ENCODE peak calls at places on chromosomes 6 and 20, in seven cellular contexts. D is CD8-positive, alpha-beta T cell; W is colonic mucosa; Z is thyroid gland; M is adrenal gland; A is kidney; H is A549. J is an unnamed sample.

GRCh38 chr20:419556-420168 is 11.6 kb downstream of the RBCK1 start:
- DNase-seq in D (no peak), W (peak), Z (no peak), M (no peak), A (no peak), H (no peak), J (no peak)

GRCh38 chr6:149359439-149359838 is 40.6 kb upstream of the SUMO4 start:
- DNase-seq in D (no peak), W (no peak), Z (no peak), M (no peak), A (no peak), H (no peak), J (no peak)

GRCh38 chr6:113570651-113571050 is 286.5 kb upstream of the MARCKS start:
- DNase-seq in D (no peak), W (no peak), Z (no peak), M (no peak), A (no peak), H (no peak), J (no peak)

GRCh38 chr20:54134445-54135220 is 39.2 kb downstream of the CYP24A1 start:
- DNase-seq in D (no peak), W (no peak), Z (no peak), M (no peak), A (no peak), H (peak), J (no peak)

GRCh38 chr20:22901921-22902320 is 133.2 kb upstream of the SSTR4 start:
- DNase-seq in D (no peak), W (no peak), Z (no peak), M (no peak), A (no peak), H (no peak), J (no peak)

GRCh38 chr20:19408971-19409370 is 196.5 kb downstream of the SLC24A3 start:
- DNase-seq in D (no peak), W (no peak), Z (no peak), M (no peak), A (no peak), H (no peak), J (no peak)

GRCh38 chr6:84414531-84414930 is 187.1 kb upstream of the CEP162 start:
- DNase-seq in D (no peak), W (no peak), Z (no peak), M (no peak), A (no peak), H (no peak), J (no peak)

GRCh38 chr6:109252261-109253041 is 129.8 kb downstream of the CD164 start:
- DNase-seq in D (no peak), W (no peak), Z (no peak), M (no peak), A (no peak), H (no peak), J (no peak)

GRCh38 chr6:169168302-169168630 is 85.4 kb downstream of the THBS2 start:
- DNase-seq in D (no peak), W (no peak), Z (no peak), M (peak), A (peak), H (no peak), J (no peak)

GRCh38 chr6:111711989-111712388 is 106.3 kb upstream of the TRAF3IP2 start:
- DNase-seq in D (no peak), W (no peak), Z (no peak), M (no peak), A (no peak), H (no peak), J (no peak)

GRCh38 chr6:1052262-1052661 is 259.6 kb upstream of the FOXQ1 start:
- DNase-seq in D (no peak), W (no peak), Z (no peak), M (no peak), A (no peak), H (no peak), J (no peak)

GRCh38 chr6:67000121-67000520 is 1293.1 kb upstream of the EYS start:
- DNase-seq in D (no peak), W (no peak), Z (no peak), M (no peak), A (no peak), H (no peak), J (no peak)

GRCh38 chr20:34880095-34880680 is 3.8 kb downstream of the ACSS2 start:
- DNase-seq in D (no peak), W (peak), Z (no peak), M (no peak), A (no peak), H (no peak), J (no peak)

GRCh38 chr6:133610974-133611373 is 277.9 kb upstream of the TCF21 start:
- DNase-seq in D (no peak), W (no peak), Z (no peak), M (no peak), A (no peak), H (peak), J (no peak)

GRCh38 chr20:45969712-45970634 is 2.0 kb downstream of the ZNF335 start:
- DNase-seq in D (no peak), W (peak), Z (no peak), M (peak), A (peak), H (peak), J (no peak)

GRCh38 chr6:169950558-169950957 is 199.1 kb downstream of the ERMARD start:
- DNase-seq in D (no peak), W (no peak), Z (peak), M (peak), A (no peak), H (peak), J (no peak)

GRCh38 chr20:32481311-32482103 is 103.6 kb downstream of the NOL4L start:
- DNase-seq in D (no peak), W (peak), Z (no peak), M (no peak), A (peak), H (no peak), J (no peak)

GRCh38 chr6:1313755-1314503 is 2.0 kb downstream of the FOXQ1 start:
- DNase-seq in D (no peak), W (peak), Z (peak), M (no peak), A (peak), H (peak), J (peak)

DNA sequence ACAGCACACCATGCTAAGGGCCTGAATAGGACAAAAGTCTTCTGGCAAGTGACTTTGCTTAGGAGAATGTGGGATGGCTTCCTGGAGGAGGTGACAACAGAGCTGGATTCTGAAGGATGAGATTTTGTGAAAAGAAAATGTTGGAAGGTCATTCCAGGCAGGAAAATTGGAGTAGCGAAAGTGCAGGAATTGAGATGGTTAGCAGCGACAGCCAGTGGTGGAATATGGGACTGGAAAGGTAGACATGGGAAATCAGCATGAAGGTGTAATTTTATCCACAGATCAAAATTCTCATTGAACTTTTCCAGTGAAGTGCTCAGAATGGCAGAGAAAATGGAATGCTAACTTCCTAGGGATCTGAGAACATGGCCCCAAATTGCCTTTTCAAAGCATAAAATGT is 5.7 kb upstream of the BACH2 start:
- DNase-seq in D (no peak), W (no peak), Z (no peak), M (no peak), A (no peak), H (no peak), J (no peak)
- TF ChIP-seq CTCF in D (no peak), W (no peak), Z (no peak), M (no peak), A (no peak), H (no peak), J (no peak)

GRCh38 chr6:159169193-159169555 is at the start of gene FNDC1:
- DNase-seq in D (no peak), W (peak), Z (peak), M (no peak), A (peak), H (peak), J (peak)
- TF ChIP-seq CTCF in D (no peak), W (no peak), Z (peak), M (no peak), A (no peak), H (peak), J (peak)

DNA sequence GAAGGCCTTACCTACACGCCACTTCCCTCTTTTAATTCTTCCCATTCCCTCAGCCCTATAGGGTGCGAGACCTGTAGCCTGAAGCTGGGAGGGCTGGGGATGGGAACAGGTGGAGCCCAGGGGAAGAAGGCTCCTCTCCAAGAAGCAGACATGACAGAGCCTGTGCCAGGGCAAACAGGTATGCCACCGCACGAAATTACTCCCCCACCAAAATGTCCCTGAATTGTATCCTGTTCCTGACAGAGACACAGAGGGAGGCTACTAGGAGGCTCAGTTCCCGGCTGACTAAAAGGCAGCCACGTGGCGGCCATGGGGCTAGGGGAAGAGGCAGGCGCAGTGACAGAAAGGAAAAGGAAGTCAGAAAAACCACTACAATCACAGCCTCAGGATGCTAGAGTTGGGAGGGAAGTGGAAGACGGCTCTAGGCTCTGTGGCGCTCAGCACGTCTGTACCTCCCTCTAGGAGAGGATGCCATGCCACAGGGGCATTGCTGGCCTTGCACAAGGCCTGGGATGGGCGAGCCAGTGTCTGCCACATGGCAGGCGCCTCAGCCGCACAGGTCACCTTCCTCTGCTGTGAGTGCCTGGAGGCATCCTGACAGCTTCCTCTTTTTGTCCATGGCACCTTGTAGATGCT is 27.7 kb downstream of the TFEB start:
- DNase-seq in D (no peak), W (no peak), Z (no peak), M (no peak), A (peak), H (no peak), J (no peak)
- TF ChIP-seq CTCF in D (no peak), W (no peak), Z (no peak), M (no peak), A (no peak), H (no peak), J (no peak)

GRCh38 chr20:17287998-17288397 is 61.2 kb downstream of the PCSK2 start:
- DNase-seq in D (no peak), W (no peak), Z (no peak), M (no peak), A (no peak), H (no peak), J (no peak)

DNA sequence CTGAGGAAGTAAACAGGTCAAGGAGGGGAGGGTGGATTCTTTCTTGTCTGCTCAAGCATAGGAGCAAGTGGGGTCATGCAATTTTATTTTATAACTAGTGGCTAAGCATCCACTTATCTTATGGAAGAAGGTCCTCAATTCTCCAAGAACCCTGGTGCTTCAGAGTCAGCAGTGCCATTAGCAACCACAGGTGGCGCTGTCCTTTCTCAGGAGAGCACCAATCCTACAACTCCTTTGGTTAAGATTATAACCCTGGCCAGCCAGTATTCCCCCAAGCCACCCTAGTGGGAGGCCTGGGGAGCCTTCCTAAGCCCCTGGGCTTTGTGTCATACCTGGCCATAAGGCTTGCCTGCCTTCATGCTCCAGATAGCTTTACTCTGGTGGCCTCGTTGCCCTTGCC is 60.7 kb downstream of the PCSK2 start:
- DNase-seq in D (no peak), W (no peak), Z (no peak), M (no peak), A (no peak), H (peak), J (no peak)
- TF ChIP-seq CTCF in D (no peak), W (no peak), Z (no peak), M (no peak), A (no peak), H (no peak), J (peak)

DNA sequence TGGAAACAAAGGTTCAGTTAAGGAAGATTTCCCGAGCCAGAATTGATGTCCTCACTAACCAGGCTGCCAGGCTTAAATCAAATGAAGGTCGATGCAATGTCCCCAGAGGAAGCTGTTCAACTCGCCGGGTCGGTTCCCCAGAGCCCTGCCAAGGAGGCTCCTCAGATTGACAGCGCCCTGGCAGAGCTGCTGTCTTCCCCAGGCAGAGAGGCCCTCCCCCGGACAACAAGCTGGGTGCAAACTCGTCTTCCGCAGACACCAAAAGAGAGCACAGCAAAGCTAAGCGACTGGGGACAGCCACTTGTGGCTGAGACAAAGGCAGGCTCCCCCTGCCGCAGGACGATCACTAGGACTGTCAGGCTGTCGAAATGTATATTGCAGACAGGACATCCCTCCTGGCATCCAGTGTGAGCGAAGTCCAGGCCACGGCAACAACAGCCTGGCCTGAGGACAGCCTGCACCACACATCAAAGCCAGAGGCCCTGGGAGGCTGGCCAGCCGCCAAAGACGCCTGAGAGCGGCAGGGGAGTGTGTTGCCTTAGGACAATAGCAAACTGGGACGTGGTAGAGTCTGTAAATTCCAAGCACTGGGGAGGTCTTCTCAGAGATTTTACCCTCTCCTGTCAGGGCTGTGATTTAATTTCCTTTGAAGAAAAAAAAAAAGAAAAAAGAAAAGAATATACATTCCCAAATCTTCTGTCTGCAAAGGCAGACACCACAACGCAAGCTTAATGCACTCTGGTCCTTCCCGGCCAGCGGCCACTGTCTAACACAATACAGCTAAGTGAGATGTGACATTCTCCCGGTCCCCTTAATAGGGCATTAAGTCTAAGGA is 99.1 kb downstream of the HIVEP2 start:
- DNase-seq in D (no peak), W (peak), Z (peak), M (peak), A (peak), H (peak), J (no peak)
- TF ChIP-seq CTCF in D (no peak), W (no peak), Z (no peak), M (no peak), A (no peak), H (no peak), J (no peak)

GRCh38 chr6:155495011-155495768 is 39.6 kb upstream of the NOX3 start:
- DNase-seq in D (no peak), W (peak), Z (peak), M (peak), A (peak), H (no peak), J (no peak)
- TF ChIP-seq CTCF in D (no peak), W (no peak), Z (peak), M (peak), A (peak), H (no peak), J (peak)

GRCh38 chr6:11416936-11417576 is 120.5 kb upstream of the TMEM170B start:
- DNase-seq in D (no peak), W (no peak), Z (no peak), M (no peak), A (peak), H (no peak), J (no peak)
- TF ChIP-seq CTCF in D (no peak), W (no peak), Z (no peak), M (no peak), A (no peak), H (no peak), J (no peak)

GRCh38 chr6:152423216-152424103 is 213.7 kb downstream of the SYNE1 start:
- DNase-seq in D (no peak), W (no peak), Z (no peak), M (no peak), A (no peak), H (no peak), J (no peak)
- TF ChIP-seq CTCF in D (no peak), W (no peak), Z (no peak), M (no peak), A (no peak), H (no peak), J (no peak)